ENCODE peak calls at places on chromosomes 16 and 17, in four cellular contexts. One of them, this sample, is unnamed.

GRCh38 chr16:63385714-63386113 is 1349.5 kb upstream of the CDH8 start:
- DNase-seq in HFF-Myc: no peak
- DNase-seq in lower leg skin: no peak
- DNase-seq in ovary: no peak
- DNase-seq in this sample: no peak

GRCh38 chr17:78179372-78179771 is 7.5 kb downstream of the TK1 start:
- DNase-seq in ovary: no peak
- DNase-seq in HFF-Myc: no peak
- DNase-seq in lower leg skin: no peak
- DNase-seq in this sample: peak

GRCh38 chr16:24257965-24258364 is 1.8 kb downstream of the CACNG3 start:
- DNase-seq in ovary: no peak
- DNase-seq in HFF-Myc: no peak
- DNase-seq in lower leg skin: no peak
- DNase-seq in this sample: no peak

GRCh38 chr17:73340093-73340596 is 28.3 kb upstream of the CDC42EP4 start:
- DNase-seq in ovary: no peak
- DNase-seq in HFF-Myc: peak
- DNase-seq in lower leg skin: peak
- DNase-seq in this sample: no peak

GRCh38 chr16:2702871-2703745 is 16.9 kb downstream of the PRSS27 start:
- DNase-seq in lower leg skin: no peak
- DNase-seq in ovary: no peak
- DNase-seq in HFF-Myc: no peak
- DNase-seq in this sample: no peak

GRCh38 chr17:27540300-27541105 is 84.3 kb downstream of the KSR1 start:
- DNase-seq in HFF-Myc: peak
- DNase-seq in ovary: peak
- DNase-seq in lower leg skin: peak
- DNase-seq in this sample: no peak

GRCh38 chr17:78329263-78330059 is 30.4 kb downstream of the SOCS3 start:
- DNase-seq in lower leg skin: no peak
- DNase-seq in HFF-Myc: no peak
- DNase-seq in ovary: peak
- DNase-seq in this sample: no peak

GRCh38 chr16:57000271-57001025 is 11.1 kb downstream of the NLRC5 start:
- DNase-seq in lower leg skin: peak
- DNase-seq in HFF-Myc: peak
- DNase-seq in ovary: no peak
- DNase-seq in this sample: no peak

GRCh38 chr17:43832168-43832975 is 574 bp downstream of the MPP3 start:
- DNase-seq in HFF-Myc: no peak
- DNase-seq in lower leg skin: no peak
- DNase-seq in ovary: peak
- DNase-seq in this sample: no peak

GRCh38 chr17:82374626-82375331 is 3.2 kb downstream of the UTS2R start:
- DNase-seq in HFF-Myc: no peak
- DNase-seq in lower leg skin: no peak
- DNase-seq in ovary: no peak
- DNase-seq in this sample: no peak

GRCh38 chr16:69316595-69317034 is 5.5 kb downstream of the VPS4A start:
- DNase-seq in HFF-Myc: no peak
- DNase-seq in ovary: no peak
- DNase-seq in lower leg skin: no peak
- DNase-seq in this sample: no peak

GRCh38 chr16:58110590-58111330 is 18.4 kb downstream of the CFAP20 start:
- DNase-seq in lower leg skin: no peak
- DNase-seq in HFF-Myc: no peak
- DNase-seq in ovary: no peak
- DNase-seq in this sample: no peak

GRCh38 chr17:41619162-41619933 is 5.0 kb downstream of the KRT17 start:
- DNase-seq in HFF-Myc: no peak
- DNase-seq in lower leg skin: no peak
- DNase-seq in ovary: no peak
- DNase-seq in this sample: no peak

GRCh38 chr17:64403881-64404460 is 13.3 kb upstream of the PECAM1 start:
- DNase-seq in HFF-Myc: no peak
- DNase-seq in ovary: no peak
- DNase-seq in lower leg skin: no peak
- DNase-seq in this sample: no peak

GRCh38 chr16:84505249-84506156 is 1.0 kb upstream of the MEAK7 start:
- DNase-seq in lower leg skin: no peak
- DNase-seq in HFF-Myc: no peak
- DNase-seq in ovary: no peak
- DNase-seq in this sample: no peak

GRCh38 chr16:84503751-84504395 is 586 bp downstream of the MEAK7 start:
- DNase-seq in ovary: no peak
- DNase-seq in HFF-Myc: no peak
- DNase-seq in lower leg skin: no peak
- DNase-seq in this sample: no peak

GRCh38 chr16:84502075-84502474 is 2.4 kb downstream of the MEAK7 start:
- DNase-seq in lower leg skin: no peak
- DNase-seq in HFF-Myc: no peak
- DNase-seq in ovary: no peak
- DNase-seq in this sample: no peak

GRCh38 chr16:84502581-84502980 is 1.9 kb downstream of the MEAK7 start:
- DNase-seq in lower leg skin: no peak
- DNase-seq in HFF-Myc: no peak
- DNase-seq in ovary: no peak
- DNase-seq in this sample: no peak

DNA sequence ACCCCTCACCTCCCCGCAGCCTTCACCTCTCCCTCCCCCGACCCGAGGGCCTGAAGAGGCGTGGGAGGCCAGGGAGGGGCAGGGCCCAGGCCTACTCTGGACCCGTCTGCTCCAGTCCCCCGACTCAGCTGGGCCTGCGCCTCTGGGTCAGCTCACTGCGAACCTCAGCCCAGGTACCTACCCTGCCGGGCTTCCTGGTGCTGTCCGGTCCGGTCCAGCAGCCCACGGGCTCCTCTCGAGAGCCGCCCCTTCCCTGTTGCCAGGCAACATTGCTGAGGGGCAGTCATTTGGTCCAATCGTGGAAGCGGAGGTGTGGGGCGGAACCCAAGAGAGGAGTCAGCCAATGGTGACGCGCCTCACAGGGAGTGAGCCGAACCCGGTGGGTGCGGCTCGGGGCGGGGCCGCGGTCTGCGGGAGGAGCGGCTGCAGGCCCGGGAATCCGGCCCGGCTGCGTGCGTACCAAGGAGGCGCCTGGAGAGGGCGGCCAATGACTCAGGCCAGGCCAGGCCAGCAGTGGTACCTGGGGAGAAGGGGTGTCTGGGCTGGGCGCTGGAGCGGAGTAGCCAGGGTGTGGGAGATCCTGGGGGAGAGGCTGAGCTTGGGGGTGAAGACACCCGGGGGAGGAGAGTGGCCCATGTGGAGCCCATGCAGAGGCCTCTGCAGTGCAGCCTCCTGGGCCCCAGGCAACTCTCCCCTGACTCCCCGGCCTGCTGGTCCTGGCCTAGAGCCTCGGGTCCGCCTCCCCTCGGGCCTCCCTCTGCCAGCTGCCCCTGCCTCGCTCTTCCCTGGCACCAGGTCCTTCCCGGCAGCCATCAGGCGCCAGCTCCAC is at the start of gene MEAK7:
- DNase-seq in ovary: peak
- DNase-seq in HFF-Myc: peak
- DNase-seq in lower leg skin: peak
- DNase-seq in this sample: peak
- TF ChIP-seq CTCF in ovary: no peak
- TF ChIP-seq CTCF in HFF-Myc: peak
- TF ChIP-seq CTCF in lower leg skin: no peak
- TF ChIP-seq CTCF in this sample: no peak

DNA sequence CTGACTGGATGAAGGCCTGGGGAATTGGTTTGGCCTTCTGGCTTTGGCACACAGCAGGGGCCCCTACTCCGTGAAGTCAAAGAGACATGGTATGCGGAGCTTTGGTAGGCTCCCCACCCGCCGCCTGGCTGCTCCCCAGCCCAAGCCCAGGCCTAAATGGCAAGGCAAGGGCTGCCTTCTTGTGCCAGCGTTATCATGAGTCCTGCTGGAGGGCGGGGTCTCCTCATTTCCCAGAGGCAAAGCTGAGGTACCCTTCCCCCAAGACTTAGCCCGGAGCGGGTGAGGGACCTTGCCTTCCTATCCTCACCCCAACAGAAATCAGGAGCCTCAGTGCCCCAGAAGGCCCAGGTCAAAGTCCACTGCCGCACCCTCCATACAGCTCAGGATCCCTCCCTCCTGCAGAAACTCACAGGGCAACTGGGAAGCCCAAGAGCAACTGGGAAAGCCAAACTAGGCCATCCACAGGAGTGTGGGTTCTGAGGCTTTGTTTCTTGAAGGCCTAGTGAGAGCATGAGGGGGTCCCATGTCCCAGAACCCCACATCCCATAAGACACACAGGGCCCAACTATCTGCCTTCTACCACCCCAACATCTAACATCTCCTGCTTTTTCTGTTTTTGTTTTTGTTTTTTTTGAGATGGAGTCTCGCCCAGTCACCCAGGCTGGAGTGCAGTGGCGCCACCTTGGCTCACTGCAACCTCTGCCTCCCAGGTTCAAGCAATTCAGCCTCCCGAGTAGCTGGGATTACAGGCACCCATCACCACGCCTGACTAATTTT is 9.3 kb downstream of the PGAP3 start:
- DNase-seq in ovary: no peak
- DNase-seq in lower leg skin: no peak
- DNase-seq in HFF-Myc: no peak
- DNase-seq in this sample: no peak
- TF ChIP-seq CTCF in ovary: no peak
- TF ChIP-seq CTCF in lower leg skin: no peak
- TF ChIP-seq CTCF in HFF-Myc: no peak
- TF ChIP-seq CTCF in this sample: no peak

GRCh38 chr16:22188595-22189442 is 17.3 kb upstream of the EEF2K start:
- DNase-seq in lower leg skin: peak
- DNase-seq in HFF-Myc: peak
- DNase-seq in ovary: peak
- DNase-seq in this sample: no peak

GRCh38 chr16:22183901-22184614 is 21.8 kb downstream of the SDR42E2 start:
- DNase-seq in lower leg skin: no peak
- DNase-seq in ovary: no peak
- DNase-seq in HFF-Myc: no peak
- DNase-seq in this sample: no peak

GRCh38 chr16:22188267-22188594 is 17.8 kb upstream of the EEF2K start:
- DNase-seq in ovary: no peak
- DNase-seq in HFF-Myc: no peak
- DNase-seq in lower leg skin: no peak
- DNase-seq in this sample: no peak

GRCh38 chr16:22184615-22184968 is 21.5 kb upstream of the EEF2K start:
- DNase-seq in lower leg skin: no peak
- DNase-seq in HFF-Myc: no peak
- DNase-seq in ovary: no peak
- DNase-seq in this sample: no peak

GRCh38 chr16:22186517-22186916 is 19.6 kb upstream of the EEF2K start:
- DNase-seq in HFF-Myc: no peak
- DNase-seq in ovary: no peak
- DNase-seq in lower leg skin: no peak
- DNase-seq in this sample: no peak
- TF ChIP-seq CTCF in HFF-Myc: peak
- TF ChIP-seq CTCF in ovary: no peak
- TF ChIP-seq CTCF in lower leg skin: no peak
- TF ChIP-seq CTCF in this sample: peak

GRCh38 chr16:49354991-49355390 is 18.6 kb upstream of the C16orf78 start:
- DNase-seq in lower leg skin: no peak
- DNase-seq in HFF-Myc: no peak
- DNase-seq in ovary: no peak
- DNase-seq in this sample: no peak

GRCh38 chr16:49351119-49351518 is 22.5 kb upstream of the C16orf78 start:
- DNase-seq in ovary: no peak
- DNase-seq in HFF-Myc: no peak
- DNase-seq in lower leg skin: no peak
- DNase-seq in this sample: no peak

GRCh38 chr16:49354101-49354500 is 19.5 kb upstream of the C16orf78 start:
- DNase-seq in lower leg skin: no peak
- DNase-seq in HFF-Myc: no peak
- DNase-seq in ovary: no peak
- DNase-seq in this sample: no peak

GRCh38 chr16:49353650-49354049 is 20.0 kb upstream of the C16orf78 start:
- DNase-seq in lower leg skin: no peak
- DNase-seq in HFF-Myc: no peak
- DNase-seq in ovary: no peak
- DNase-seq in this sample: no peak

GRCh38 chr16:49352923-49353322 is 20.7 kb upstream of the C16orf78 start:
- DNase-seq in HFF-Myc: no peak
- DNase-seq in lower leg skin: no peak
- DNase-seq in ovary: no peak
- DNase-seq in this sample: no peak
- TF ChIP-seq CTCF in HFF-Myc: peak
- TF ChIP-seq CTCF in lower leg skin: no peak
- TF ChIP-seq CTCF in ovary: no peak
- TF ChIP-seq CTCF in this sample: peak

This sample was measured in osteocyte.